ENCODE peak calls at places on chromosomes 4 and X, in nine cellular contexts. S, Y, F, D, Z, T, N, J and K are unnamed samples.

GRCh38 chr4:140242357-140243284 is 88.6 kb upstream of the MAML3 start:
- DNase-seq in S (no peak), Y (no peak), F (no peak), D (no peak), Z (no peak), T (no peak), N (no peak), J (no peak), K (no peak)

GRCh38 chr4:158949094-158949493 is 153.8 kb upstream of the RAPGEF2 start:
- DNase-seq in S (no peak), Y (no peak), F (no peak), D (no peak), Z (no peak), T (no peak), N (no peak), J (no peak), K (peak; percentile 5)

GRCh38 chr4:15010038-15010585 is 7.8 kb downstream of the CPEB2 start:
- DNase-seq in S (peak; percentile 22), Y (no peak), F (peak; percentile 29), D (no peak), Z (no peak), T (no peak), N (no peak), J (no peak), K (no peak)

GRCh38 chr4:145557720-145558119 is 61.5 kb upstream of the MMAA start:
- DNase-seq in S (peak; percentile 45), Y (peak; percentile 42), F (peak; percentile 87), D (peak; percentile 67), Z (peak; percentile 58), T (peak; percentile 20), N (peak; percentile 18), J (peak; percentile 66), K (peak; percentile 39)

GRCh38 chr4:6107886-6108285 is 89.7 kb upstream of the C4orf50 start:
- DNase-seq in S (no peak), Y (no peak), F (no peak), D (no peak), Z (no peak), T (no peak), N (no peak), J (no peak), K (no peak)

GRCh38 chrX:153582896-153583295 is 16.0 kb downstream of the CCNQ start:
- DNase-seq in S (no peak), Y (no peak), F (no peak), D (peak; percentile 65), Z (peak; percentile 7), T (peak; percentile 23), N (no peak), J (peak; percentile 50), K (no peak)

GRCh38 chr4:33837043-33837442 is 2407.3 kb downstream of the ARAP2 start:
- DNase-seq in S (peak; percentile 0), Y (no peak), F (no peak), D (no peak), Z (no peak), T (no peak), N (no peak), J (no peak), K (no peak)

GRCh38 chrX:10157545-10157944 is 770 bp downstream of the CLCN4 start:
- DNase-seq in S (no peak), Y (no peak), F (no peak), D (no peak), Z (no peak), T (no peak), N (no peak), J (no peak), K (no peak)

GRCh38 chr4:7828011-7828720 is 111.5 kb downstream of the AFAP1 start:
- DNase-seq in S (no peak), Y (no peak), F (peak; percentile 47), D (peak; percentile 38), Z (no peak), T (no peak), N (no peak), J (no peak), K (no peak)

GRCh38 chrX:107769581-107770317 is 5.8 kb downstream of the TSC22D3 start:
- DNase-seq in S (no peak), Y (no peak), F (no peak), D (no peak), Z (no peak), T (no peak), N (no peak), J (no peak), K (no peak)

DNA sequence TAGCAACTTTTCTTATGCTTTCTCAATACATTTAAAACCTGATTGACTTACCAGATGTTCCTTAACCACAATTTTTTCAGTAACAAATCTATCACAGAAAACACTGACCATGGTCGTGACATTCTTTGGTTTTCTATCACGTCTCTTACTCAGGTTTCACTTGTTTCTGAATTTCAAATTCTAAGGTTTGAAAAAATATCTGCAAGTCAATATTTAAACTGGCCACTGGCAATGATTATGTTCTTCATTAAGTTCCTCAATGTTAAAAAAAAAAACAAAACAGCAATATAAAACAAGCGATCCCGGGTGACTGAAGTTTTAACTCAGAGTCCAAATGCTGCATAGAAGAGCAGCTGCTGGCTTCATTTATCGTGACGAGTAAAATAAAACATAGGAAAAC is 128.9 kb downstream of the RBM47 start:
- DNase-seq in S (no peak), Y (no peak), F (no peak), D (no peak), Z (no peak), T (no peak), N (no peak), J (no peak), K (no peak)
- TF ChIP-seq REST in S (no peak), Y (no peak), F (no peak), D (no peak), Z (no peak), T (no peak), N (no peak), J (no peak), K (no peak)

GRCh38 chr4:117793786-117794369 is 240.4 kb upstream of the NDST3 start:
- DNase-seq in S (no peak), Y (no peak), F (no peak), D (no peak), Z (no peak), T (no peak), N (no peak), J (no peak), K (no peak)
- TF ChIP-seq REST in S (no peak), Y (no peak), F (no peak), D (no peak), Z (no peak), T (no peak), N (no peak), J (no peak), K (no peak)

GRCh38 chr4:38610844-38611550 is 53.0 kb upstream of the KLF3 start:
- DNase-seq in S (no peak), Y (no peak), F (no peak), D (no peak), Z (no peak), T (no peak), N (no peak), J (no peak), K (no peak)
- TF ChIP-seq REST in S (no peak), Y (no peak), F (no peak), D (no peak), Z (no peak), T (no peak), N (no peak), J (no peak), K (no peak)

GRCh38 chrX:130120746-130121504 is 10.6 kb upstream of the ELF4 start:
- DNase-seq in S (peak; percentile 73), Y (no peak), F (peak; percentile 66), D (peak; percentile 86), Z (peak; percentile 33), T (no peak), N (no peak), J (peak; percentile 75), K (no peak)
- TF ChIP-seq REST in S (no peak), Y (no peak), F (no peak), D (no peak), Z (no peak), T (no peak), N (no peak), J (peak; percentile 59), K (no peak)